ENCODE peak calls at places on chromosomes 16 and 17, in four cellular contexts. H is H1, L is HepG2, R is K562. F is an unnamed sample.

GRCh38 chr17:35749560-35750412 is 3.3 kb downstream of the GAS2L2 start:
- DNase-seq in H (no peak), L (no peak), R (peak), F (no peak)

GRCh38 chr17:32136856-32137255 is 5.4 kb upstream of the RHOT1 start:
- DNase-seq in H (no peak), L (no peak), R (no peak), F (no peak)

GRCh38 chr17:44310188-44310587 is 1.8 kb downstream of the RUNDC3A start:
- DNase-seq in H (no peak), L (no peak), R (no peak), F (no peak)

GRCh38 chr16:17313085-17313611 is 157.6 kb downstream of the XYLT1 start:
- DNase-seq in H (no peak), L (no peak), R (no peak), F (no peak)

GRCh38 chr17:70868134-70868533 is 698.8 kb downstream of the KCNJ2 start:
- DNase-seq in H (no peak), L (no peak), R (no peak), F (no peak)

GRCh38 chr16:57270221-57271062 is 14.0 kb downstream of the PLLP start:
- DNase-seq in H (no peak), L (no peak), R (no peak), F (no peak)

GRCh38 chr17:58277107-58277506 is 3.6 kb downstream of the MPO start:
- DNase-seq in H (no peak), L (no peak), R (peak), F (no peak)

GRCh38 chr17:81514485-81514734 is 1.8 kb upstream of the ACTG1 start:
- DNase-seq in H (no peak), L (no peak), R (no peak), F (no peak)

GRCh38 chr16:89737341-89738071 is 16.2 kb downstream of the ZNF276 start:
- DNase-seq in H (no peak), L (no peak), R (no peak), F (no peak)

GRCh38 chr16:81405702-81406113 is 38.9 kb upstream of the CMIP start:
- DNase-seq in H (peak), L (peak), R (peak), F (no peak)

GRCh38 chr16:88310796-88311605 is 71.8 kb upstream of the ZNF469 start:
- DNase-seq in H (no peak), L (no peak), R (no peak), F (no peak)

GRCh38 chr17:2107506-2107905 is 52.6 kb downstream of the HIC1 start:
- DNase-seq in H (no peak), L (no peak), R (no peak), F (no peak)

GRCh38 chr17:60744355-60744958 is 66.8 kb downstream of the BCAS3 start:
- DNase-seq in H (no peak), L (no peak), R (no peak), F (no peak)

GRCh38 chr16:74029122-74029805 is 267.4 kb upstream of the PSMD7 start:
- DNase-seq in H (no peak), L (no peak), R (no peak), F (no peak)

GRCh38 chr17:78168906-78169793 is 769 bp downstream of the SYNGR2 start:
- DNase-seq in H (no peak), L (no peak), R (peak), F (no peak)

GRCh38 chr16:11151156-11151904 is 104.7 kb downstream of the SOCS1 start:
- DNase-seq in H (no peak), L (no peak), R (no peak), F (no peak)

GRCh38 chr17:59840329-59840907 is 52.3 kb downstream of the TUBD1 start:
- DNase-seq in H (no peak), L (no peak), R (no peak), F (no peak)

GRCh38 chr16:58862334-58863024 is 128.4 kb upstream of the GOT2 start:
- DNase-seq in H (peak), L (no peak), R (no peak), F (no peak)

GRCh38 chr17:63701477-63702222 is 1.7 kb upstream of the LIMD2 start:
- DNase-seq in H (no peak), L (no peak), R (peak), F (no peak)

GRCh38 chr16:83675136-83675535 is 132.6 kb upstream of the HSBP1 start:
- DNase-seq in H (no peak), L (no peak), R (no peak), F (no peak)

GRCh38 chr16:31138621-31139578 is 3.4 kb upstream of the PRSS8 start:
- DNase-seq in H (no peak), L (peak), R (no peak), F (no peak)

GRCh38 chr16:68214726-68215125 is 21.2 kb downstream of the ESRP2 start:
- DNase-seq in H (no peak), L (no peak), R (no peak), F (no peak)

GRCh38 chr16:83806721-83807120 is 1.1 kb upstream of the HSBP1 start:
- DNase-seq in H (no peak), L (no peak), R (no peak), F (no peak)

GRCh38 chr16:2715519-2715918 is 4.5 kb downstream of the PRSS27 start:
- DNase-seq in H (no peak), L (no peak), R (peak), F (no peak)

GRCh38 chr17:19384723-19385391 is 2.1 kb downstream of the MFAP4 start:
- DNase-seq in H (no peak), L (no peak), R (peak), F (no peak)

GRCh38 chr16:84334482-84334881 is 33.9 kb upstream of the ATP2C2 start:
- DNase-seq in H (no peak), L (no peak), R (no peak), F (no peak)

GRCh38 chr17:18257747-18258355 is 687 bp downstream of the FLII start:
- DNase-seq in H (no peak), L (peak), R (peak), F (no peak)

GRCh38 chr16:58644765-58645487 is 15.3 kb upstream of the CNOT1 start:
- DNase-seq in H (no peak), L (no peak), R (no peak), F (no peak)

GRCh38 chr16:73213761-73214480 is 166.0 kb upstream of the ZFHX3 start:
- DNase-seq in H (no peak), L (no peak), R (no peak), F (no peak)

GRCh38 chr17:34579017-34579946 is at the start of gene TMEM132E:
- DNase-seq in H (no peak), L (no peak), R (no peak), F (no peak)

GRCh38 chr17:4903051-4903818 is at the start of gene CHRNE:
- DNase-seq in H (no peak), L (peak), R (peak), F (peak)

GRCh38 chr16:55036371-55036821 is 105.7 kb downstream of the IRX5 start:
- DNase-seq in H (no peak), L (no peak), R (no peak), F (no peak)

GRCh38 chr16:86363057-86363490 is 147.3 kb upstream of the FOXF1 start:
- DNase-seq in H (no peak), L (no peak), R (no peak), F (no peak)

GRCh38 chr16:50747206-50747956 is 5.5 kb downstream of the CYLD start:
- DNase-seq in H (no peak), L (peak), R (no peak), F (peak)

GRCh38 chr17:75774988-75775668 is 9.5 kb upstream of the UNK start:
- DNase-seq in H (no peak), L (no peak), R (no peak), F (no peak)
- TF ChIP-seq HDAC6 in H (no peak), L (no peak), R (no peak), F (no peak)

GRCh38 chr16:27424772-27425498 is 23.0 kb downstream of the IL21R start:
- DNase-seq in H (no peak), L (no peak), R (no peak), F (no peak)

GRCh38 chr16:27428035-27428785 is 26.2 kb downstream of the IL21R start:
- DNase-seq in H (no peak), L (no peak), R (no peak), F (no peak)

GRCh38 chr16:27427538-27427937 is 25.6 kb downstream of the IL21R start:
- DNase-seq in H (no peak), L (no peak), R (no peak), F (no peak)

GRCh38 chr16:27426423-27427408 is 24.7 kb downstream of the IL21R start:
- DNase-seq in H (no peak), L (peak), R (peak), F (peak)

DNA sequence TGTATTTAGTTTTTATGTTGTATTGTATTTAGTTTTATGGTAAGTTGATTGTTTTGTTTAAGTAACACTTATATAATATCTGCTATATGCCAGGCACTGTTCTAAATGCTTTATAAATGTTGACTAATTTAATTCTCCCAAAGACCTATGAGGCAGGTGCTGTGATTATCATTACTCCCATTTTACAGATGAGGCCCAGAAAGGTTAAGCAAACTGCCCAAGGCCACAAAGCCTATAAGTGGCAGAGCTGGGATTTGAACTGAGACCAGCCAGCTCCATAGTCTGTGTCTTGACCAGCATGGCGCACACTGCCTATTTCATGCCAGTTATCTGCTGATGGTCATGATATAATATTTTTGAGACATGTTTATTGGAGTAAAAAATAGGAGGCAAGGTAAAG is 24.0 kb downstream of the IL21R start:
- DNase-seq in H (no peak), L (no peak), R (no peak), F (no peak)
- TF ChIP-seq SIN3A in H (no peak), L (no peak), R (no peak), F (no peak)

DNA sequence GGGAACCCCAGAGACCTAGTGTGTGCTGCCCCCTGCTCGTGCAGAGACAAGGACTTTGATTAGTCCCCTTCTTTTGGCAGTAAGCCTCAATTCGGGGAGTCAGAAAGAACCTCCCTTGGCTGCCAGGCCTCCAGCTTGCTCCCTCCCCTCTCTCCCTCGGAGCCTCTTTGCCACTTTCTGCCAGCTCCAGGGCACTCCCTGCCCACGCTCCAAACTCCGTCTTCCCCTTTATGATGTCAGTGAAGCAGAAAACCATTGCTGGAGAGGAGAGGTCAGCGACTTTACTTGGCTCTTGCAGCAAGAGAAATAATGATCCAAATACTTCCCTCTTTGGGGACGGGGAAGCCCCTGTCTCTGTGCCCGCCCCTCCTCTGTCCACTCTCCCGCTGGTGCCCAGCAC is 28.1 kb downstream of the TTYH2 start:
- DNase-seq in H (no peak), L (no peak), R (no peak), F (no peak)
- TF ChIP-seq HDAC6 in H (no peak), L (no peak), R (no peak), F (no peak)

DNA sequence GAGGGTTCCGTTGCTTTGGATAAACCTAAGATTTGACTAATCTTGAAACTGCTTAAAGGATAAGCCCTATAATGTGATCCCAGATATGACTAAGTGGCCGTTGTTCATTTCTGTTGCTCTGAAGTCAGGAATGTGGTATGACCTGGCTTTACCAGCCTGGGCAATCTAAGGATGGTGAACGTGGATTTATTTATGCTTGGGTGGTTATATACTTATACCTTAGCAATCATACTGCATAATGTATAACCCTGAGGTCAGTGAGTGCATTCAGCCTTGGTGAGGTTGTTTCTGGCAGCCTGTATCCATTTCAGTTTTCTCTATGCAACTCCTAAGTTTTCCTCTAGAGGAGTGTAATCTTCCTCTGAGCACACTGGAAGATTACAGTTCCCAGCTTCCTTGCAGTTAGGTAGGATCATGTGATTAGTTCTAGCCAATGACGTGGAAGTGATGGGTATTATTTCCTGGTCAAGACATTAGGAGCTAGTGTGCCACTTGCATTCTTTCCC is 41.9 kb downstream of the FTO start:
- DNase-seq in H (no peak), L (no peak), R (peak), F (no peak)
- TF ChIP-seq SIN3A in H (no peak), L (no peak), R (no peak), F (no peak)

GRCh38 chr16:16000685-16001084 is 51.3 kb downstream of the ABCC1 start:
- DNase-seq in H (no peak), L (no peak), R (no peak), F (no peak)
- TF ChIP-seq HDAC6 in H (no peak), L (no peak), R (no peak), F (no peak)

GRCh38 chr16:9381399-9381798 is 290.0 kb downstream of the HAPSTR1 start:
- DNase-seq in H (no peak), L (no peak), R (no peak), F (no peak)
- TF ChIP-seq SIN3A in H (no peak), L (no peak), R (no peak), F (no peak)

DNA sequence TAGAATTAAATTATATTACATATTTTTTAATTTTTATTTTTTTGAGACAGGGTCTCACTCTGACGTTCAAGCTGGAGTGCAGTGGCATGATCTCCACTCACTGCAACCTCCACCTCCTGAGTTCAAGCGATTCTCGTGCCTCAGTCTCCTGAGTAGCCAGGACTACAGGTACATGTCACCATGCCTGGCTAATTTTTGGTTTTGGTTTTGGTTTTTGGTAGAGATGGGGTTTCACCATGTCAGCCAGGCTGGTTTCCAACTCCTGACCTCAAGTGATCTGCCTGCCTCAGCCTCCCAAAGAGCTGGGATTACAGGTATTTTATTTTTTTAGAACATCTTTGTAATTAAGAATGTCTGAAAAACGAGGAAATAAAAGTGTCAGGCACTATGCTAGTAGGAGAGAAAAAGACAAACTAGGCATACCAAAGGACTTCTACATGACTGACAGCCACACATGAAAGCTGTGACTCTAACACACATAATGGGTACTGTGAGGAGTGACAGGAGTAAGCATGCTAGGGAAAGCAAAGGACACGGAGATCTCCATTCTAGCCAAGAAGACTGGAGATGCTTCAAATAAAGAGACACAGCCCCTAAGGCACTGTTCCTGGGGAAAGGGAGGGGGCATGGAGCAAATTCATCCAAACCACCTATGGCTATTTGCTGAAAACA is 7.3 kb downstream of the GNA13 start:
- DNase-seq in H (no peak), L (no peak), R (no peak), F (no peak)
- TF ChIP-seq HDAC6 in H (no peak), L (no peak), R (no peak), F (no peak)

GRCh38 chr17:41284043-41284442 is 8.5 kb downstream of the KRTAP9-7 start:
- DNase-seq in H (no peak), L (peak), R (peak), F (no peak)
- TF ChIP-seq SIN3A in H (no peak), L (no peak), R (no peak), F (no peak)

F was measured in GM12878.